ENCODE peak calls at places on chromosomes 12 and 14, in five cellular contexts. One of them, this sample, is unnamed.

GRCh38 chr12:112847708-112848337 is 56.3 kb downstream of the RPH3A start:
- DNase-seq in left ventricle myocardium inferior: no peak
- DNase-seq in aorta: no peak
- DNase-seq in ovary: no peak
- DNase-seq in tibial artery: no peak
- DNase-seq in this sample: no peak

GRCh38 chr12:120978296-120979219 is at the start of gene HNF1A:
- DNase-seq in left ventricle myocardium inferior: no peak
- DNase-seq in aorta: peak; percentile 75
- DNase-seq in ovary: no peak
- DNase-seq in tibial artery: no peak
- DNase-seq in this sample: no peak

GRCh38 chr12:5988088-5988487 is 43.0 kb upstream of the ANO2 start:
- DNase-seq in left ventricle myocardium inferior: no peak
- DNase-seq in aorta: no peak
- DNase-seq in ovary: no peak
- DNase-seq in tibial artery: no peak
- DNase-seq in this sample: no peak

GRCh38 chr12:65675141-65675621 is 149.1 kb upstream of the HMGA2 start:
- DNase-seq in left ventricle myocardium inferior: no peak
- DNase-seq in aorta: no peak
- DNase-seq in ovary: no peak
- DNase-seq in tibial artery: no peak
- DNase-seq in this sample: no peak

GRCh38 chr12:1203735-1204019 is 212.7 kb downstream of the ERC1 start:
- DNase-seq in left ventricle myocardium inferior: no peak
- DNase-seq in aorta: no peak
- DNase-seq in ovary: no peak
- DNase-seq in tibial artery: no peak
- DNase-seq in this sample: no peak

GRCh38 chr14:22084393-22085281 is 411.0 kb upstream of the OR4E1 start:
- DNase-seq in left ventricle myocardium inferior: no peak
- DNase-seq in aorta: no peak
- DNase-seq in ovary: peak; percentile 27
- DNase-seq in tibial artery: no peak
- DNase-seq in this sample: peak; percentile 72

GRCh38 chr14:34826661-34827060 is 48.5 kb downstream of the BAZ1A start:
- DNase-seq in left ventricle myocardium inferior: no peak
- DNase-seq in aorta: no peak
- DNase-seq in ovary: no peak
- DNase-seq in tibial artery: no peak
- DNase-seq in this sample: no peak

GRCh38 chr14:61589691-61590521 is 105.4 kb upstream of the HIF1A start:
- DNase-seq in left ventricle myocardium inferior: no peak
- DNase-seq in aorta: no peak
- DNase-seq in ovary: no peak
- DNase-seq in tibial artery: no peak
- DNase-seq in this sample: no peak

GRCh38 chr14:73136387-73137221 is at the start of gene PSEN1:
- DNase-seq in left ventricle myocardium inferior: peak; percentile 94
- DNase-seq in aorta: peak; percentile 98
- DNase-seq in ovary: peak; percentile 96
- DNase-seq in tibial artery: peak; percentile 97
- DNase-seq in this sample: peak; percentile 94

GRCh38 chr12:19095869-19096480 is 33.6 kb upstream of the PLEKHA5 start:
- DNase-seq in left ventricle myocardium inferior: no peak
- DNase-seq in aorta: no peak
- DNase-seq in ovary: no peak
- DNase-seq in tibial artery: no peak
- DNase-seq in this sample: no peak

GRCh38 chr12:118058881-118059644 is 1.9 kb downstream of the WSB2 start:
- DNase-seq in left ventricle myocardium inferior: no peak
- DNase-seq in aorta: peak; percentile 36
- DNase-seq in ovary: no peak
- DNase-seq in tibial artery: no peak
- DNase-seq in this sample: no peak

GRCh38 chr12:76713130-76713529 is 50.8 kb upstream of the ZDHHC17 start:
- DNase-seq in left ventricle myocardium inferior: no peak
- DNase-seq in aorta: no peak
- DNase-seq in ovary: no peak
- DNase-seq in tibial artery: no peak
- DNase-seq in this sample: peak; percentile 51

GRCh38 chr12:57420482-57420881 is 10.4 kb downstream of the R3HDM2 start:
- DNase-seq in left ventricle myocardium inferior: no peak
- DNase-seq in aorta: no peak
- DNase-seq in ovary: no peak
- DNase-seq in tibial artery: no peak
- DNase-seq in this sample: no peak

GRCh38 chr12:116015525-116015924 is 262.0 kb downstream of the MED13L start:
- DNase-seq in left ventricle myocardium inferior: no peak
- DNase-seq in aorta: no peak
- DNase-seq in ovary: no peak
- DNase-seq in tibial artery: no peak
- DNase-seq in this sample: peak; percentile 64

GRCh38 chr12:49208146-49208545 is 19.3 kb upstream of the TUBA1A start:
- DNase-seq in left ventricle myocardium inferior: no peak
- DNase-seq in aorta: no peak
- DNase-seq in ovary: no peak
- DNase-seq in tibial artery: no peak
- DNase-seq in this sample: no peak

GRCh38 chr14:66600416-66600815 is 92.5 kb downstream of the GPHN start:
- DNase-seq in left ventricle myocardium inferior: no peak
- DNase-seq in aorta: no peak
- DNase-seq in ovary: no peak
- DNase-seq in tibial artery: no peak
- DNase-seq in this sample: peak; percentile 57

GRCh38 chr12:57103856-57104255 is 7.3 kb downstream of the STAT6 start:
- DNase-seq in left ventricle myocardium inferior: no peak
- DNase-seq in aorta: no peak
- DNase-seq in ovary: no peak
- DNase-seq in tibial artery: no peak
- DNase-seq in this sample: no peak

GRCh38 chr12:121678721-121679300 is 9.4 kb upstream of the MORN3 start:
- DNase-seq in left ventricle myocardium inferior: no peak
- DNase-seq in aorta: no peak
- DNase-seq in ovary: no peak
- DNase-seq in tibial artery: no peak
- DNase-seq in this sample: peak; percentile 24

GRCh38 chr12:128789356-128789929 is 34.3 kb downstream of the SLC15A4 start:
- DNase-seq in left ventricle myocardium inferior: no peak
- DNase-seq in aorta: no peak
- DNase-seq in ovary: no peak
- DNase-seq in tibial artery: no peak
- DNase-seq in this sample: no peak

GRCh38 chr12:8996682-8997405 is 7.5 kb downstream of the KLRG1 start:
- DNase-seq in left ventricle myocardium inferior: no peak
- DNase-seq in aorta: no peak
- DNase-seq in ovary: no peak
- DNase-seq in tibial artery: no peak
- DNase-seq in this sample: no peak

GRCh38 chr14:91327661-91328312 is 83.3 kb upstream of the GPR68 start:
- DNase-seq in left ventricle myocardium inferior: no peak
- DNase-seq in aorta: peak; percentile 56
- DNase-seq in ovary: no peak
- DNase-seq in tibial artery: no peak
- DNase-seq in this sample: no peak

GRCh38 chr12:55996715-55997534 is at the start of gene SUOX:
- DNase-seq in left ventricle myocardium inferior: peak; percentile 97
- DNase-seq in aorta: peak; percentile 98
- DNase-seq in ovary: peak; percentile 97
- DNase-seq in tibial artery: peak; percentile 99
- DNase-seq in this sample: peak; percentile 97

GRCh38 chr12:98154850-98155249 is 360.5 kb upstream of the TMPO start:
- DNase-seq in left ventricle myocardium inferior: no peak
- DNase-seq in aorta: no peak
- DNase-seq in ovary: no peak
- DNase-seq in tibial artery: no peak
- DNase-seq in this sample: peak; percentile 15

GRCh38 chr12:123254853-123255446 is 16.7 kb downstream of the CDK2AP1 start:
- DNase-seq in left ventricle myocardium inferior: no peak
- DNase-seq in aorta: no peak
- DNase-seq in ovary: no peak
- DNase-seq in tibial artery: no peak
- DNase-seq in this sample: no peak

GRCh38 chr12:91052021-91052420 is 5.8 kb downstream of the KERA start:
- DNase-seq in left ventricle myocardium inferior: no peak
- DNase-seq in aorta: no peak
- DNase-seq in ovary: no peak
- DNase-seq in tibial artery: no peak
- DNase-seq in this sample: no peak

GRCh38 chr14:101781240-101782061 is 19.9 kb downstream of the PPP2R5C start:
- DNase-seq in left ventricle myocardium inferior: no peak
- DNase-seq in aorta: peak; percentile 80
- DNase-seq in ovary: no peak
- DNase-seq in tibial artery: no peak
- DNase-seq in this sample: peak; percentile 28

GRCh38 chr14:51069065-51069464 is 25.8 kb downstream of the TRIM9 start:
- DNase-seq in left ventricle myocardium inferior: no peak
- DNase-seq in aorta: no peak
- DNase-seq in ovary: no peak
- DNase-seq in tibial artery: no peak
- DNase-seq in this sample: no peak

GRCh38 chr12:71452006-71452405 is 12.4 kb downstream of the LGR5 start:
- DNase-seq in left ventricle myocardium inferior: no peak
- DNase-seq in aorta: no peak
- DNase-seq in ovary: no peak
- DNase-seq in tibial artery: no peak
- DNase-seq in this sample: no peak

GRCh38 chr12:15794836-15795235 is 5.6 kb upstream of the EPS8 start:
- DNase-seq in left ventricle myocardium inferior: no peak
- DNase-seq in aorta: no peak
- DNase-seq in ovary: no peak
- DNase-seq in tibial artery: no peak
- DNase-seq in this sample: no peak

GRCh38 chr14:68768316-68768715 is 24.6 kb downstream of the ZFP36L1 start:
- DNase-seq in left ventricle myocardium inferior: no peak
- DNase-seq in aorta: peak; percentile 14
- DNase-seq in ovary: no peak
- DNase-seq in tibial artery: peak; percentile 52
- DNase-seq in this sample: no peak

GRCh38 chr14:94174622-94175402 is 690 bp downstream of the PPP4R4 start:
- DNase-seq in left ventricle myocardium inferior: no peak
- DNase-seq in aorta: peak; percentile 78
- DNase-seq in ovary: peak; percentile 62
- DNase-seq in tibial artery: peak; percentile 70
- DNase-seq in this sample: no peak

GRCh38 chr12:88985011-88985410 is 367.3 kb downstream of the DUSP6 start:
- DNase-seq in left ventricle myocardium inferior: no peak
- DNase-seq in aorta: no peak
- DNase-seq in ovary: no peak
- DNase-seq in tibial artery: no peak
- DNase-seq in this sample: no peak

GRCh38 chr14:43005807-43006206 is 1399.1 kb downstream of the LRFN5 start:
- DNase-seq in left ventricle myocardium inferior: no peak
- DNase-seq in aorta: no peak
- DNase-seq in ovary: no peak
- DNase-seq in tibial artery: no peak
- DNase-seq in this sample: no peak

GRCh38 chr14:42884100-42884499 is 1277.4 kb downstream of the LRFN5 start:
- DNase-seq in left ventricle myocardium inferior: no peak
- DNase-seq in aorta: no peak
- DNase-seq in ovary: no peak
- DNase-seq in tibial artery: no peak
- DNase-seq in this sample: no peak

GRCh38 chr12:92908108-92908507 is 21.0 kb downstream of the EEA1 start:
- DNase-seq in left ventricle myocardium inferior: no peak
- DNase-seq in aorta: no peak
- DNase-seq in ovary: no peak
- DNase-seq in tibial artery: no peak
- DNase-seq in this sample: no peak
- H3K9me3 ChIP-seq in left ventricle myocardium inferior: peaks cover 11% of the 10 kb centered on the region
- H3K9me3 ChIP-seq in aorta: no peaks in the 10 kb centered on the region
- H3K9me3 ChIP-seq in ovary: no peaks in the 10 kb centered on the region
- H3K9me3 ChIP-seq in tibial artery: no peaks in the 10 kb centered on the region
- H3K9me3 ChIP-seq in this sample: no peaks in the 10 kb centered on the region

GRCh38 chr14:100423421-100424010 is 100.4 kb downstream of the SLC25A47 start:
- DNase-seq in left ventricle myocardium inferior: no peak
- DNase-seq in aorta: no peak
- DNase-seq in ovary: no peak
- DNase-seq in tibial artery: no peak
- DNase-seq in this sample: no peak
- H3K4me1 ChIP-seq in left ventricle myocardium inferior: peaks cover 7% of the 10 kb centered on the region
- H3K4me1 ChIP-seq in aorta: no peaks in the 10 kb centered on the region
- H3K4me1 ChIP-seq in ovary: no peaks in the 10 kb centered on the region
- H3K4me1 ChIP-seq in tibial artery: no peaks in the 10 kb centered on the region
- H3K4me1 ChIP-seq in this sample: peaks cover 8% of the 10 kb centered on the region

DNA sequence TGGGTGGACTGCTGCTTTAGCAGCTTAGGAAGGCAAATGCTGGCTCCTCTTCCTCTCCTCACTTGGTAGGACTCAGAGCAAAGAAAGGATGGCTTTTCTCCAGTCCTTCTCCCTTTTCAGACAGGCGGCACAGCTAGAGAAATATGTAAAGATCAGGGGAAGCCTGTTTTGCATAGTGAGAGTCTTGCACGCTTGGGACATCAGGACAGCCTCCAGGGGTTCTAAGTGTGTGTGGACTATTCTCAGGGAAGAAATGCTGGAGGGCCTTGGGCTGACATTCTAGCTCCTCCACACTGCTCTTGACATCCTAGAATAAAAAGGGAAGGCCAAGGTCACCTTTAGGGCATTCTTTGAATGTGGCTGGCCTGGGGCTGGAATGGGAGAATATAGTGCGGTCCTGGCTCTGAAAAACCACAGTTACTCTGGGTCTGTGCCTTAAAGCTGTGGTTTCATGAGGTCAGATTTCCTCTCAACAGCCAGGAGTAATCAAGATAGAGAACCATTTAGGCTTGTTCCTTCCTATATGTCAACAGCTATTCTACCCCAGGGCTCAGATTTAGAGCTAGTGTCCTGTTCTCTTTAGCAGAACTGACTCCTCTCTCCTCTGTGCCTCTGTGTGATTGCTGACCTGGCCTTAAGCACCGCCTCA is 24.3 kb downstream of the CMA1 start:
- DNase-seq in left ventricle myocardium inferior: no peak
- DNase-seq in aorta: no peak
- DNase-seq in ovary: no peak
- DNase-seq in tibial artery: no peak
- DNase-seq in this sample: peak; percentile 87
- H3K9me3 ChIP-seq in left ventricle myocardium inferior: no peaks in the 10 kb centered on the region
- H3K9me3 ChIP-seq in aorta: no peaks in the 10 kb centered on the region
- H3K9me3 ChIP-seq in ovary: no peaks in the 10 kb centered on the region
- H3K9me3 ChIP-seq in tibial artery: no peaks in the 10 kb centered on the region
- H3K9me3 ChIP-seq in this sample: no peaks in the 10 kb centered on the region

GRCh38 chr12:27818421-27818918 is 38.4 kb upstream of the MANSC4 start:
- DNase-seq in left ventricle myocardium inferior: no peak
- DNase-seq in aorta: no peak
- DNase-seq in ovary: no peak
- DNase-seq in tibial artery: no peak
- DNase-seq in this sample: no peak
- H3K4me1 ChIP-seq in left ventricle myocardium inferior: peaks cover 10% of the 10 kb centered on the region
- H3K4me1 ChIP-seq in aorta: no peaks in the 10 kb centered on the region
- H3K4me1 ChIP-seq in ovary: peaks cover 2% of the 10 kb centered on the region
- H3K4me1 ChIP-seq in tibial artery: no peaks in the 10 kb centered on the region
- H3K4me1 ChIP-seq in this sample: peaks cover 8% of the 10 kb centered on the region

GRCh38 chr12:34301251-34302130 is 279.2 kb downstream of the ALG10 start:
- DNase-seq in left ventricle myocardium inferior: no peak
- DNase-seq in aorta: peak; percentile 36
- DNase-seq in ovary: no peak
- DNase-seq in tibial artery: peak; percentile 56
- DNase-seq in this sample: no peak
- H3K9me3 ChIP-seq in left ventricle myocardium inferior: peaks cover 30% of the 10 kb centered on the region
- H3K9me3 ChIP-seq in aorta: no peaks in the 10 kb centered on the region
- H3K9me3 ChIP-seq in ovary: no peaks in the 10 kb centered on the region
- H3K9me3 ChIP-seq in tibial artery: peaks cover 4% of the 10 kb centered on the region
- H3K9me3 ChIP-seq in this sample: no peaks in the 10 kb centered on the region

GRCh38 chr12:110661337-110661972 is 27.5 kb downstream of the HVCN1 start:
- DNase-seq in left ventricle myocardium inferior: peak; percentile 28
- DNase-seq in aorta: no peak
- DNase-seq in ovary: no peak
- DNase-seq in tibial artery: peak; percentile 71
- DNase-seq in this sample: no peak
- H3K4me1 ChIP-seq in left ventricle myocardium inferior: peaks cover 13% of the 10 kb centered on the region
- H3K4me1 ChIP-seq in aorta: no peaks in the 10 kb centered on the region
- H3K4me1 ChIP-seq in ovary: no peaks in the 10 kb centered on the region
- H3K4me1 ChIP-seq in tibial artery: no peaks in the 10 kb centered on the region
- H3K4me1 ChIP-seq in this sample: no peaks in the 10 kb centered on the region